ENCODE peak calls at places on chromosomes 11 and 22, in five cellular contexts. P is HepG2, M is NT2/D1, E is K562, D is H1. L is an unnamed sample.

GRCh38 chr22:24133187-24133965 is 47.9 kb upstream of the SUSD2 start:
- DNase-seq in P (no peak), M (no peak), E (no peak), D (no peak), L (no peak)

GRCh38 chr11:133386262-133386661 is 146.0 kb downstream of the OPCML start:
- DNase-seq in P (no peak), M (no peak), E (no peak), D (no peak), L (no peak)

GRCh38 chr11:84714316-84714780 is 912.8 kb downstream of the DLG2 start:
- DNase-seq in P (peak; percentile 58), M (peak; percentile 66), E (peak; percentile 25), D (no peak), L (peak; percentile 12)

GRCh38 chr11:624705-625635 is at the start of gene CDHR5:
- DNase-seq in P (peak; percentile 41), M (no peak), E (no peak), D (no peak), L (no peak)

GRCh38 chr11:73404048-73404447 is 27.8 kb downstream of the RELT start:
- DNase-seq in P (peak; percentile 74), M (peak; percentile 33), E (peak; percentile 76), D (no peak), L (peak; percentile 28)

GRCh38 chr22:50444663-50445062 is 30.2 kb downstream of the SBF1 start:
- DNase-seq in P (no peak), M (no peak), E (no peak), D (no peak), L (peak; percentile 6)

GRCh38 chr11:96465537-96465936 is 75.7 kb downstream of the JRKL start:
- DNase-seq in P (no peak), M (no peak), E (no peak), D (no peak), L (no peak)

GRCh38 chr11:74005721-74006517 is 3.0 kb downstream of the UCP3 start:
- DNase-seq in P (no peak), M (no peak), E (no peak), D (no peak), L (no peak)

GRCh38 chr22:20741634-20742581 is 32.0 kb upstream of the SERPIND1 start:
- DNase-seq in P (peak; percentile 44), M (no peak), E (peak; percentile 90), D (no peak), L (peak; percentile 18)

GRCh38 chr22:43257549-43257948 is 70.6 kb upstream of the TTLL12 start:
- DNase-seq in P (no peak), M (no peak), E (no peak), D (no peak), L (no peak)

GRCh38 chr11:1478544-1478943 is 8.0 kb downstream of the MOB2 start:
- DNase-seq in P (no peak), M (no peak), E (no peak), D (no peak), L (no peak)

GRCh38 chr11:62409831-62410230 is 9.0 kb upstream of the SCGB1A1 start:
- DNase-seq in P (no peak), M (no peak), E (no peak), D (no peak), L (no peak)

GRCh38 chr11:39011822-39012221 is 2413.8 kb upstream of the RAG2 start:
- DNase-seq in P (no peak), M (no peak), E (no peak), D (no peak), L (no peak)

GRCh38 chr11:117201906-117202305 is 2.7 kb downstream of the TAGLN start:
- DNase-seq in P (no peak), M (no peak), E (no peak), D (no peak), L (no peak)

GRCh38 chr11:20355221-20356219 is 8.0 kb upstream of the HTATIP2 start:
- DNase-seq in P (peak; percentile 78), M (no peak), E (peak; percentile 45), D (no peak), L (peak; percentile 54)

GRCh38 chr11:132448334-132448995 is 1078.0 kb downstream of the NTM start:
- DNase-seq in P (no peak), M (no peak), E (no peak), D (no peak), L (no peak)

GRCh38 chr22:27581688-27582087 is 219.9 kb downstream of the MN1 start:
- DNase-seq in P (no peak), M (no peak), E (no peak), D (no peak), L (no peak)

GRCh38 chr11:115627666-115628460 is 123.6 kb upstream of the CADM1 start:
- DNase-seq in P (no peak), M (no peak), E (no peak), D (no peak), L (no peak)

GRCh38 chr11:119218141-119218878 is 12.2 kb downstream of the CBL start:
- DNase-seq in P (no peak), M (no peak), E (peak; percentile 45), D (no peak), L (peak; percentile 92)

GRCh38 chr11:28017816-28018215 is 90.1 kb downstream of the KIF18A start:
- DNase-seq in P (no peak), M (no peak), E (no peak), D (no peak), L (no peak)

GRCh38 chr11:56876621-56877312 is 111.9 kb upstream of the OR5AK2 start:
- DNase-seq in P (no peak), M (no peak), E (no peak), D (no peak), L (no peak)

GRCh38 chr11:126403039-126403438 is 47.6 kb downstream of the ST3GAL4 start:
- DNase-seq in P (no peak), M (no peak), E (no peak), D (no peak), L (no peak)

GRCh38 chr11:13061294-13061990 is 52.3 kb downstream of the RASSF10 start:
- DNase-seq in P (no peak), M (no peak), E (no peak), D (no peak), L (no peak)

GRCh38 chr11:45210846-45211245 is 64.4 kb downstream of the PRDM11 start:
- DNase-seq in P (no peak), M (no peak), E (no peak), D (no peak), L (no peak)

GRCh38 chr22:43179151-43179910 is 7.6 kb downstream of the TTLL12 start:
- DNase-seq in P (no peak), M (no peak), E (no peak), D (no peak), L (no peak)

GRCh38 chr11:130383363-130384168 is 44.8 kb downstream of the ADAMTS8 start:
- DNase-seq in P (peak; percentile 44), M (no peak), E (no peak), D (peak; percentile 33), L (no peak)

GRCh38 chr11:113874920-113875413 is 405 bp downstream of the USP28 start:
- DNase-seq in P (no peak), M (no peak), E (no peak), D (no peak), L (no peak)

GRCh38 chr11:34682822-34683221 is 61.9 kb downstream of the EHF start:
- DNase-seq in P (no peak), M (peak; percentile 39), E (no peak), D (no peak), L (peak; percentile 38)

GRCh38 chr11:100830295-100830694 is 143.2 kb downstream of the ARHGAP42 start:
- DNase-seq in P (no peak), M (no peak), E (no peak), D (no peak), L (no peak)

GRCh38 chr22:48247829-48248228 is 1485.4 kb downstream of the TBC1D22A start:
- DNase-seq in P (no peak), M (no peak), E (no peak), D (no peak), L (no peak)

GRCh38 chr11:122984186-122985011 is 2.8 kb upstream of the BSX start:
- DNase-seq in P (no peak), M (no peak), E (no peak), D (no peak), L (no peak)

GRCh38 chr22:26436903-26437515 is 7.9 kb downstream of the ASPHD2 start:
- DNase-seq in P (no peak), M (no peak), E (no peak), D (no peak), L (no peak)

GRCh38 chr11:4416306-4416705 is 22.8 kb upstream of the TRIM21 start:
- DNase-seq in P (no peak), M (no peak), E (no peak), D (no peak), L (no peak)

GRCh38 chr22:19868333-19868732 is 13.7 kb upstream of the GNB1L start:
- DNase-seq in P (no peak), M (no peak), E (no peak), D (no peak), L (no peak)

GRCh38 chr11:36751251-36751839 is 153.3 kb upstream of the RAG2 start:
- DNase-seq in P (no peak), M (no peak), E (no peak), D (no peak), L (no peak)
- TF ChIP-seq YY1 in P (no peak), M (no peak), E (no peak), D (no peak), L (no peak)

GRCh38 chr11:9656864-9657263 is 7.0 kb upstream of the SWAP70 start:
- DNase-seq in P (no peak), M (no peak), E (no peak), D (no peak), L (no peak)
- TF ChIP-seq YY1 in P (no peak), M (no peak), E (no peak), D (no peak), L (no peak)

GRCh38 chr22:41223535-41223934 is 17.2 kb downstream of the CHADL start:
- DNase-seq in P (peak; percentile 59), M (no peak), E (no peak), D (no peak), L (no peak)
- TF ChIP-seq YY1 in P (no peak), M (no peak), E (no peak), D (no peak), L (no peak)

GRCh38 chr11:46306296-46306853 is 28.9 kb downstream of the CREB3L1 start:
- DNase-seq in P (no peak), M (no peak), E (no peak), D (no peak), L (no peak)
- TF ChIP-seq YY1 in P (no peak), M (no peak), E (no peak), D (no peak), L (no peak)